ENCODE peak calls at places on chromosomes 1 and 21, in nine cellular contexts. K is stimulated activated CD4-positive, alpha-beta T cell treated with anti-CD3 and anti-CD28 coated beads, Interleukin-1b, Interleukin-23, amount 100 ng/mL, for 1 hour; G is GM12891; F is GM19239; A is pons; H is hepatic stellate cell; R is nephron progenitor cell; L is activated T-cell treated with anti-CD3 and anti-CD28 coated beads for 1 hour; C is C1 segment of cervical spinal cord. Z is an unnamed sample.

GRCh38 chr1:160363010-160363409 is 3.9 kb upstream of the NHLH1 start:
- DNase-seq in K (no peak), F (no peak), R (no peak), L (no peak), C (no peak), H (no peak), G (no peak), A (no peak), Z (no peak)

GRCh38 chr1:197485790-197486189 is 217.7 kb downstream of the CRB1 start:
- DNase-seq in R (no peak), L (no peak), H (no peak), F (no peak), A (no peak), K (no peak), C (no peak), G (no peak), Z (no peak)

GRCh38 chr1:17744666-17745563 is 10.2 kb upstream of the ACTL8 start:
- DNase-seq in K (no peak), G (no peak), F (no peak), A (peak; percentile 1), R (no peak), H (no peak), C (no peak), L (no peak), Z (no peak)

GRCh38 chr1:195591917-195592672 is 1016.1 kb downstream of the KCNT2 start:
- DNase-seq in C (no peak), L (no peak), F (no peak), G (no peak), A (no peak), R (no peak), H (no peak), K (no peak), Z (no peak)

GRCh38 chr21:44024895-44025353 is 12.8 kb downstream of the TRAPPC10 start:
- DNase-seq in F (no peak), K (no peak), A (peak; percentile 79), R (no peak), C (peak; percentile 33), H (peak; percentile 45), G (no peak), L (no peak), Z (no peak)

GRCh38 chr1:6956488-6957159 is 171.4 kb downstream of the CAMTA1 start:
- DNase-seq in C (no peak), A (peak; percentile 90), L (no peak), F (no peak), K (no peak), R (no peak), H (no peak), G (no peak), Z (no peak)

GRCh38 chr1:218665216-218665615 is 320.1 kb downstream of the TGFB2 start:
- DNase-seq in R (no peak), C (peak; percentile 7), L (no peak), K (no peak), A (peak; percentile 63), H (peak; percentile 40), F (no peak), G (no peak), Z (peak; percentile 39)

GRCh38 chr1:170530972-170531757 is 801 bp upstream of the GORAB start:
- DNase-seq in K (no peak), L (no peak), F (no peak), A (no peak), C (no peak), H (no peak), R (no peak), G (no peak), Z (peak; percentile 50)